ENCODE peak calls at places on chromosomes 3 and 15, in six cellular contexts. J, D, P, I, S and U are unnamed samples.

GRCh38 chr3:120637836-120638559 is 41.9 kb downstream of the NDUFB4 start:
- DNase-seq in I (no peak), P (no peak), S (no peak), J (no peak), D (no peak), U (peak; percentile 54)

GRCh38 chr15:100959066-100960050 is 40.2 kb downstream of the LRRK1 start:
- DNase-seq in I (no peak), P (no peak), S (no peak), D (no peak), J (no peak), U (no peak)

GRCh38 chr15:31275331-31276262 is 51.0 kb upstream of the KLF13 start:
- DNase-seq in I (peak; percentile 11), S (peak; percentile 46), J (no peak), D (no peak), P (peak; percentile 41), U (no peak)

GRCh38 chr15:43998607-43999006 is 171.8 kb downstream of the WDR76 start:
- DNase-seq in J (no peak), D (no peak), I (no peak), S (no peak), P (no peak), U (peak; percentile 81)

GRCh38 chr3:20400686-20401085 is 214.7 kb upstream of the SGO1 start:
- DNase-seq in J (no peak), I (no peak), P (no peak), D (no peak), S (no peak), U (no peak)

GRCh38 chr3:138012526-138012925 is 2.6 kb downstream of the CLDN18 start:
- DNase-seq in S (no peak), I (no peak), P (no peak), D (no peak), J (no peak), U (no peak)

GRCh38 chr3:195237981-195238625 is 32.9 kb downstream of the XXYLT1 start:
- DNase-seq in I (peak; percentile 10), S (peak; percentile 42), P (peak; percentile 23), D (no peak), J (peak; percentile 32), U (no peak)

GRCh38 chr3:148309390-148310035 is 388.2 kb upstream of the AGTR1 start:
- DNase-seq in J (peak; percentile 70), S (no peak), I (no peak), D (peak; percentile 52), P (no peak), U (peak; percentile 63)

GRCh38 chr15:99322643-99323405 is 71.5 kb downstream of the LRRC28 start:
- DNase-seq in I (no peak), S (no peak), J (no peak), P (no peak), D (no peak), U (peak; percentile 27)

GRCh38 chr3:173911446-173911845 is 513.9 kb downstream of the NLGN1 start:
- DNase-seq in D (no peak), S (no peak), I (no peak), P (no peak), J (no peak), U (no peak)

DNA sequence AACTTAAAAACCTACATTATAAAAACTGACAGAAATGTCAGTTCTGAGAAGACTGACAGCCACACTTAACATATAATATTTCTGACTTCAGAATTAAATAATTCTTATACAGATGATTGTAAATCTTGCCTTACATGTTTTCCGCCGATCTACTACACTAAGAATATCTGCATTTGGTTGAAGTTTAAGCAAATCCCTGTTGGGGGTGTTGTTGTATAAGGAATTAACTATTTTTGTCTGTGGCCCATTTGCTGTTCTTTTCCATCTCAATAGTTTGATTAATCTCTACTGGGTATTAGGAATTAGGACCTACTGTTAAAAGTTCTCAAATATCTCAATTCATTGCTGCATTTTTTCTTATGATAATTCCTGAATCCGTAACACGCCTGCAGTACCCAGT is 838.3 kb upstream of the ROBO1 start:
- DNase-seq in S (no peak), I (no peak), P (no peak), D (no peak), J (no peak), U (no peak)
- TF ChIP-seq CTCF in S (no peak), I (no peak), P (no peak), D (no peak), J (peak; percentile 53), U (no peak)

GRCh38 chr3:42733501-42734262 is 31.1 kb upstream of the HHATL start:
- DNase-seq in J (peak; percentile 58), I (peak; percentile 9), S (no peak), P (no peak), D (no peak), U (no peak)

GRCh38 chr3:42731476-42732195 is 29.0 kb upstream of the HHATL start:
- DNase-seq in S (no peak), P (no peak), D (no peak), I (peak; percentile 9), J (no peak), U (no peak)

GRCh38 chr3:42734263-42734860 is 31.8 kb upstream of the HHATL start:
- DNase-seq in S (no peak), D (no peak), P (no peak), I (peak; percentile 12), J (no peak), U (no peak)

GRCh38 chr3:42732196-42732828 is 29.7 kb upstream of the HHATL start:
- DNase-seq in J (peak; percentile 41), I (peak; percentile 16), D (no peak), S (no peak), P (no peak), U (no peak)

DNA sequence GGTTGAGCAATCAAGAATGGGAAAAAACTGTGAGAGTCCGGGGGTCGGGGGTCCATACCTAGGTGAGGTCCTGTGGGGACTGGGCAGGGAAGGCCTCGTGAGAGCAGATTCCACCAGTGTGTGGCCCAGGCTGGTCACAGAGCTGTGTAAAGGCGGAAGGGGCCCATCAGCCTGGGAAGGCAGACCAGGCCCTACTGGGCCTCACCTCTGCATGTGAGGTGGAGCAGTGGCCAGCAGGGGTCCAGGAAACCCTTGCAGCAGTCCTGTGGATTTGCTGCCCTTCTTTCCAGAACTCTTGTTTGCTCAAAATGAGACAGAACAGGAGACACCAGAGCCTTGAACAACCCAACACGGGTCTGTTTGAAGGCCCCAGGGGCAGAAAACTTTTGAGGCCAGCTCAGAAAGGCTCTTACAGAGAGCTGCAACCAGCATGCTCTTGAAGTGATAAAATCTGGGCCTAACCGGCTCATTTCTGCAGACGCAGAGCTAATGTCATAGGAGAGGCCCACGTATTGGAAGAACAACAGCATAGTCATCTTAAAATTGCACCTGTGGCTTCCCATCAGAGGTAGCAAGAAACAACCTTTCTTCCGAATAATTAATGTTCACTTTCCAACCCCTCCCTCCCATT is 30.3 kb upstream of the HHATL start:
- DNase-seq in S (no peak), J (peak; percentile 68), I (peak; percentile 10), D (no peak), P (no peak), U (no peak)
- TF ChIP-seq CTCF in S (no peak), J (peak; percentile 73), I (no peak), D (no peak), P (no peak), U (peak; percentile 25)

GRCh38 chr3:126267169-126267975 is 87.0 kb upstream of the ALDH1L1 start:
- DNase-seq in S (peak; percentile 88), J (peak; percentile 93), I (peak; percentile 47), D (no peak), P (peak; percentile 88), U (peak; percentile 75)
- TF ChIP-seq CTCF in S (peak; percentile 16), J (peak; percentile 35), I (no peak), D (no peak), P (peak; percentile 20), U (no peak)

GRCh38 chr15:29692527-29692926 is 129.7 kb downstream of the TJP1 start:
- DNase-seq in I (no peak), P (no peak), J (no peak), S (no peak), D (no peak), U (no peak)
- TF ChIP-seq CTCF in I (no peak), P (no peak), J (peak; percentile 70), S (no peak), D (peak; percentile 26), U (peak; percentile 27)

DNA sequence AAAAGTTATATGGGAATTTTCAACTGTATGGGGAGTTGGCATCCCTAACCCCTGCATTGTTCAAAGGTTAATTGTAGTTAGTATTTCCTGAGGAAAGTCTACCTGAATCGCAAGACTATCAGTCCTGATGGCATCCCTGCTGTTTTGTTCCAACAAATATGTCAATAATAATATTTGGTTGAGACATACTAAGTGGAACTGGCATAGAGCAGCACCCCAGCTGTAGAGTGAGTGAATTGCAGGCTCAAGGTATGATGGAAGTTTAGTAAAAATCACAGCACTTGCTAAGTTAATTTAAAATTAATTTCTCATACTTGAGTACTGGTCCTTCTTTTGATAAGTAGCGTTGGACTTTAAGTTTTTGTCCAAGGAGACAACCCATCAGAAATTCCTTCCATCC is 18.0 kb upstream of the COMMD2 start:
- DNase-seq in D (no peak), J (no peak), P (no peak), S (no peak), I (no peak), U (no peak)
- TF ChIP-seq CTCF in D (peak; percentile 28), J (peak; percentile 52), P (no peak), S (no peak), I (no peak), U (no peak)